ENCODE peak calls at places on chromosomes 3 and 15, in nine cellular contexts. One of them, this sample, is unnamed.

GRCh38 chr3:16788440-16789057 is 96.2 kb upstream of the PLCL2 start:
- DNase-seq in tibial nerve: no peak
- DNase-seq in tibial artery: no peak
- DNase-seq in GM20000: no peak
- DNase-seq in NCI-H460: no peak
- DNase-seq in cardiac muscle cell: no peak
- DNase-seq in left colon: no peak
- DNase-seq in LHCN-M2: no peak
- DNase-seq in stimulated activated CD4-positive, alpha-beta T cell treated with anti-CD3 and anti-CD28 coated beads, Interleukin-2, amount 100 ng/mL, for 48 hours: no peak
- DNase-seq in this sample: no peak

GRCh38 chr15:86138798-86139197 is 59.1 kb downstream of the AGBL1 start:
- DNase-seq in tibial nerve: no peak
- DNase-seq in tibial artery: no peak
- DNase-seq in GM20000: no peak
- DNase-seq in NCI-H460: no peak
- DNase-seq in cardiac muscle cell: no peak
- DNase-seq in left colon: no peak
- DNase-seq in LHCN-M2: no peak
- DNase-seq in stimulated activated CD4-positive, alpha-beta T cell treated with anti-CD3 and anti-CD28 coated beads, Interleukin-2, amount 100 ng/mL, for 48 hours: no peak
- DNase-seq in this sample: no peak

GRCh38 chr3:186810597-186810996 is 4.3 kb upstream of the RFC4 start:
- DNase-seq in tibial nerve: no peak
- DNase-seq in tibial artery: no peak
- DNase-seq in GM20000: no peak
- DNase-seq in NCI-H460: no peak
- DNase-seq in cardiac muscle cell: no peak
- DNase-seq in left colon: no peak
- DNase-seq in LHCN-M2: no peak
- DNase-seq in stimulated activated CD4-positive, alpha-beta T cell treated with anti-CD3 and anti-CD28 coated beads, Interleukin-2, amount 100 ng/mL, for 48 hours: no peak
- DNase-seq in this sample: no peak

GRCh38 chr3:197256836-197257444 is 41.5 kb downstream of the DLG1 start:
- DNase-seq in tibial nerve: peak; percentile 76
- DNase-seq in tibial artery: no peak
- DNase-seq in GM20000: peak; percentile 16
- DNase-seq in NCI-H460: peak; percentile 13
- DNase-seq in cardiac muscle cell: peak; percentile 56
- DNase-seq in left colon: peak; percentile 30
- DNase-seq in LHCN-M2: peak; percentile 48
- DNase-seq in stimulated activated CD4-positive, alpha-beta T cell treated with anti-CD3 and anti-CD28 coated beads, Interleukin-2, amount 100 ng/mL, for 48 hours: no peak
- DNase-seq in this sample: no peak

GRCh38 chr15:39498642-39499041 is 82.2 kb upstream of the THBS1 start:
- DNase-seq in tibial nerve: no peak
- DNase-seq in tibial artery: no peak
- DNase-seq in GM20000: no peak
- DNase-seq in NCI-H460: no peak
- DNase-seq in cardiac muscle cell: no peak
- DNase-seq in left colon: no peak
- DNase-seq in LHCN-M2: no peak
- DNase-seq in stimulated activated CD4-positive, alpha-beta T cell treated with anti-CD3 and anti-CD28 coated beads, Interleukin-2, amount 100 ng/mL, for 48 hours: no peak
- DNase-seq in this sample: no peak

GRCh38 chr3:126481808-126482502 is 6.3 kb upstream of the ZXDC start:
- DNase-seq in tibial nerve: peak; percentile 25
- DNase-seq in tibial artery: peak; percentile 46
- DNase-seq in GM20000: no peak
- DNase-seq in NCI-H460: no peak
- DNase-seq in cardiac muscle cell: no peak
- DNase-seq in left colon: peak; percentile 78
- DNase-seq in LHCN-M2: peak; percentile 32
- DNase-seq in stimulated activated CD4-positive, alpha-beta T cell treated with anti-CD3 and anti-CD28 coated beads, Interleukin-2, amount 100 ng/mL, for 48 hours: no peak
- DNase-seq in this sample: no peak

GRCh38 chr3:109265300-109265699 is 51.0 kb downstream of the DPPA2 start:
- DNase-seq in tibial nerve: no peak
- DNase-seq in tibial artery: no peak
- DNase-seq in GM20000: no peak
- DNase-seq in NCI-H460: no peak
- DNase-seq in cardiac muscle cell: no peak
- DNase-seq in left colon: no peak
- DNase-seq in LHCN-M2: no peak
- DNase-seq in stimulated activated CD4-positive, alpha-beta T cell treated with anti-CD3 and anti-CD28 coated beads, Interleukin-2, amount 100 ng/mL, for 48 hours: no peak
- DNase-seq in this sample: no peak

GRCh38 chr3:139830817-139831216 is 104.2 kb upstream of the CLSTN2 start:
- DNase-seq in tibial nerve: no peak
- DNase-seq in tibial artery: no peak
- DNase-seq in GM20000: no peak
- DNase-seq in NCI-H460: no peak
- DNase-seq in cardiac muscle cell: peak; percentile 64
- DNase-seq in left colon: peak; percentile 9
- DNase-seq in LHCN-M2: no peak
- DNase-seq in stimulated activated CD4-positive, alpha-beta T cell treated with anti-CD3 and anti-CD28 coated beads, Interleukin-2, amount 100 ng/mL, for 48 hours: no peak
- DNase-seq in this sample: no peak

GRCh38 chr3:89340431-89340830 is 233.0 kb downstream of the EPHA3 start:
- DNase-seq in tibial nerve: no peak
- DNase-seq in tibial artery: no peak
- DNase-seq in GM20000: no peak
- DNase-seq in NCI-H460: no peak
- DNase-seq in cardiac muscle cell: no peak
- DNase-seq in left colon: no peak
- DNase-seq in LHCN-M2: no peak
- DNase-seq in stimulated activated CD4-positive, alpha-beta T cell treated with anti-CD3 and anti-CD28 coated beads, Interleukin-2, amount 100 ng/mL, for 48 hours: no peak
- DNase-seq in this sample: no peak

GRCh38 chr3:188468196-188468595 is 314.2 kb downstream of the LPP start:
- DNase-seq in tibial nerve: no peak
- DNase-seq in tibial artery: no peak
- DNase-seq in GM20000: no peak
- DNase-seq in NCI-H460: no peak
- DNase-seq in cardiac muscle cell: no peak
- DNase-seq in left colon: no peak
- DNase-seq in LHCN-M2: no peak
- DNase-seq in stimulated activated CD4-positive, alpha-beta T cell treated with anti-CD3 and anti-CD28 coated beads, Interleukin-2, amount 100 ng/mL, for 48 hours: no peak
- DNase-seq in this sample: no peak

This sample was measured in progenitor cell of endocrine pancreas.